ENCODE peak calls at places on chromosomes 1 and 21, in nine cellular contexts. U is omental fat pad, E is fibroblast of pulmonary artery, X is upper lobe of left lung, W is GM20000, L is progenitor cell of endocrine pancreas, F is pancreas, Q is lung, P is uterus. T is an unnamed sample.

GRCh38 chr1:192168964-192169363 is 10.7 kb downstream of the RGS18 start:
- DNase-seq in U (no peak), E (no peak), X (no peak), W (no peak), L (no peak), F (no peak), Q (no peak), P (no peak), T (no peak)

GRCh38 chr1:162530318-162530984 is 31.1 kb upstream of the UAP1 start:
- DNase-seq in U (no peak), E (no peak), X (no peak), W (peak), L (no peak), F (no peak), Q (no peak), P (no peak), T (no peak)

GRCh38 chr1:160777486-160778089 is 18.4 kb upstream of the LY9 start:
- DNase-seq in U (no peak), E (peak), X (no peak), W (peak), L (no peak), F (no peak), Q (peak), P (no peak), T (peak)

GRCh38 chr1:208641881-208642280 is 397.7 kb upstream of the PLXNA2 start:
- DNase-seq in U (no peak), E (no peak), X (no peak), W (no peak), L (no peak), F (no peak), Q (no peak), P (no peak), T (no peak)

GRCh38 chr1:20083178-20083944 is 13.4 kb downstream of the PLA2G5 start:
- DNase-seq in U (no peak), E (no peak), X (no peak), W (no peak), L (no peak), F (no peak), Q (no peak), P (no peak), T (no peak)

GRCh38 chr1:146019225-146020057 is 2.1 kb downstream of the HJV start:
- DNase-seq in U (no peak), E (no peak), X (peak), W (no peak), L (no peak), F (no peak), Q (no peak), P (no peak), T (no peak)

GRCh38 chr1:49686107-49686506 is 337.6 kb downstream of the AGBL4 start:
- DNase-seq in U (no peak), E (no peak), X (no peak), W (no peak), L (no peak), F (no peak), Q (no peak), P (no peak), T (no peak)

GRCh38 chr1:192160186-192160585 is 1.9 kb downstream of the RGS18 start:
- DNase-seq in U (no peak), E (no peak), X (no peak), W (no peak), L (no peak), F (no peak), Q (no peak), P (no peak), T (no peak)

GRCh38 chr1:942411-942821 is 16.6 kb downstream of the NOC2L start:
- DNase-seq in U (no peak), E (no peak), X (peak), W (no peak), L (no peak), F (peak), Q (no peak), P (no peak), T (no peak)

GRCh38 chr1:220189750-220190347 is 82.4 kb downstream of the RAB3GAP2 start:
- DNase-seq in U (no peak), E (peak), X (no peak), W (peak), L (no peak), F (no peak), Q (no peak), P (no peak), T (no peak)

GRCh38 chr21:22189278-22189677 is 1191.1 kb downstream of the NCAM2 start:
- DNase-seq in U (no peak), E (no peak), X (no peak), W (no peak), L (no peak), F (no peak), Q (no peak), P (no peak), T (no peak)

GRCh38 chr1:107935396-107936064 is 29.4 kb downstream of the VAV3 start:
- DNase-seq in U (no peak), E (no peak), X (no peak), W (peak), L (no peak), F (no peak), Q (no peak), P (no peak), T (no peak)

GRCh38 chr1:205351984-205352713 is 4.6 kb downstream of the KLHDC8A start:
- DNase-seq in U (no peak), E (no peak), X (peak), W (no peak), L (no peak), F (no peak), Q (no peak), P (no peak), T (no peak)

GRCh38 chr1:65458730-65459396 is 38.4 kb downstream of the LEPR start:
- DNase-seq in U (no peak), E (peak), X (no peak), W (no peak), L (no peak), F (no peak), Q (no peak), P (no peak), T (no peak)

GRCh38 chr21:31597683-31598082 is 61.8 kb upstream of the SOD1 start:
- DNase-seq in U (no peak), E (no peak), X (peak), W (no peak), L (no peak), F (no peak), Q (no peak), P (no peak), T (no peak)

GRCh38 chr1:79982218-79982617 is 975.7 kb upstream of the ADGRL4 start:
- DNase-seq in U (no peak), E (peak), X (no peak), W (no peak), L (no peak), F (peak), Q (peak), P (peak), T (no peak)

DNA sequence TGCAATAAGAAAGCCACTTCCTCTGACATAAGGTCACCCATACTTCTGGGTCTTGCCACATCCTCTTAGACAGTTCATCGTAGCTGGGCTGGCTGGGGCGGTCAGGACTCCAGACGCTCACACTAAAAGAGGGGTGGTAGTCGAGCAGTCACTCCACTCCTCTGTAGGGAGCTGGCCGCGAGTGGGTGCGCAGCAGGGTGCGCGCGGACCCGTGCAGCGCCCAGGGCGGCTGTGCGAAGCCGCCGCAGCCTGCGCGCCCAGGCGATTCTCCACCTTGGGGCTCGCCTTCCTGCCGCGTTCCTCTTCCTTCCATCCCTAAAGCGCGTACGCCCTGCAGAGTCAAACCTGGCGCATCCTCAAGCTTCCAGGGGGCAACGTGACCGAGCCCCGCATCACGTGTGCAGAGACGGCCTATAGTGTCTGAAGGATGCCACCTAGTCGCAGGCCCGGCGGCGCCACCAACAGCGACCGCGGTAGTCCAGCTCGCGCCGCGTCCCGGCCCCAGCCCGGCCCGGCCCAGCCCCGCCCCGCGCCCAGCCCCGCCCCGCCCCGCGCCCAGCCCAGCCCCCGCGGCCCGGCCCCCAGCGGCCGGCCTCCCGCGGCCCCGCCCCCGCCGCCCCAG is 360 bp upstream of the PRDX6 start:
- DNase-seq in U (no peak), E (peak), X (peak), W (peak), L (peak), F (peak), Q (peak), P (peak), T (peak)
- TF ChIP-seq CTCF in U (no peak), E (no peak), X (no peak), W (no peak), L (no peak), F (no peak), Q (no peak), P (no peak), T (no peak)

GRCh38 chr1:10516925-10517676 is 42.4 kb downstream of the PEX14 start:
- DNase-seq in U (no peak), E (no peak), X (no peak), W (no peak), L (no peak), F (no peak), Q (no peak), P (no peak), T (no peak)

GRCh38 chr1:10520952-10521351 is 46.2 kb downstream of the PEX14 start:
- DNase-seq in U (no peak), E (no peak), X (no peak), W (no peak), L (no peak), F (no peak), Q (no peak), P (no peak), T (no peak)

GRCh38 chr1:10517677-10517982 is 42.9 kb downstream of the PEX14 start:
- DNase-seq in U (no peak), E (no peak), X (no peak), W (no peak), L (no peak), F (no peak), Q (no peak), P (no peak), T (no peak)

GRCh38 chr1:10520497-10520896 is 45.7 kb downstream of the PEX14 start:
- DNase-seq in U (no peak), E (no peak), X (no peak), W (no peak), L (no peak), F (no peak), Q (no peak), P (no peak), T (no peak)

DNA sequence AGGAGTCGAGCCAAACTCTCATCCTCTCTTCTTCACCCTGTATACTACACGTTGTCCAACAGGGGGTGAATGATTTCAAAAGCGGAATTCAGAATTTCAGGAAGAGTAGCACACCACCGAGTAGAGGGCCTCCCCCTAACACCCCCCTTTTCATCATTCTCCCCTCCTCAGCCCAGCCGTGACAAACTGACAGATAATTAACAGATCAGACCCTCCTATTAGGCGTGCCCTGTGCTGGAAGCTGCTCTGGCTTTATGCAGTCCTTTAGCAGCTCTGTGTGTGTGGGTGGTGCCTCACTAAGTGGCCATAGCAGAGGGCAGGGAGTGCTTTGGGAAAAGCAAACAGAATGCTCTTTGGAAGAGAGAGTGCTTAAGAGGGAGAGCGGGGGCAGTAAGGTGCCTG is 44.3 kb downstream of the PEX14 start:
- DNase-seq in U (no peak), E (no peak), X (no peak), W (no peak), L (peak), F (no peak), Q (peak), P (no peak), T (no peak)
- TF ChIP-seq CTCF in U (no peak), E (no peak), X (no peak), W (no peak), L (peak), F (no peak), Q (no peak), P (no peak), T (no peak)

GRCh38 chr21:45768741-45769049 is 125.2 kb downstream of the PCBP3 start:
- DNase-seq in U (no peak), E (no peak), X (no peak), W (no peak), L (no peak), F (no peak), Q (no peak), P (no peak), T (no peak)
- TF ChIP-seq CTCF in U (no peak), E (no peak), X (no peak), W (no peak), L (no peak), F (no peak), Q (no peak), P (no peak), T (no peak)

DNA sequence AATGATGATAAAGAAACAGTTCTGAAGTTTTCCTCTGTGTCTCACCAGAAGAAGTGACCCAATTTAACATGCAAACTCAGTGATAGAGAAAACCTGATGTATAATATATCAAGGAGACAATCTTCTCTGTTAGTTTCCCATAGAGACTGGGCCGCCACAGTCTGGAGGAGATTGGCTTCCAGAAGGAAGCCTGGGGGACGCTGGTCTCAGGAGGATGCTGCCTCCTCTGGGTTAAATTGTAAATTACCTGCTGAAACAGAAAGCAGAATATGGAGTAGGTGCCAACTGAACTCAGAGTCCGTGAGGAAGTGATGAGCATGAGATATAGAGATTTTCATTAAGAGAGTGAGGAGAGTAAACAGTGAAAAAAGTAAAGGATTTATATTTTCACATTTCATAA is 15.8 kb downstream of the OR14I1 start:
- DNase-seq in U (no peak), E (no peak), X (no peak), W (peak), L (no peak), F (no peak), Q (no peak), P (no peak), T (no peak)
- TF ChIP-seq CTCF in U (no peak), E (no peak), X (no peak), W (peak), L (no peak), F (no peak), Q (no peak), P (no peak), T (no peak)

GRCh38 chr1:212433577-212434462 is 1.1 kb downstream of the NENF start:
- DNase-seq in U (no peak), E (no peak), X (no peak), W (no peak), L (no peak), F (no peak), Q (no peak), P (peak), T (no peak)

GRCh38 chr1:212430955-212431394 is 1.7 kb upstream of the NENF start:
- DNase-seq in U (no peak), E (peak), X (no peak), W (no peak), L (no peak), F (no peak), Q (no peak), P (no peak), T (no peak)

GRCh38 chr1:212432163-212432705 is 486 bp upstream of the NENF start:
- DNase-seq in U (no peak), E (no peak), X (no peak), W (no peak), L (no peak), F (no peak), Q (no peak), P (no peak), T (no peak)

GRCh38 chr1:212431656-212432055 is 1.1 kb upstream of the NENF start:
- DNase-seq in U (no peak), E (no peak), X (no peak), W (no peak), L (no peak), F (no peak), Q (no peak), P (no peak), T (no peak)

DNA sequence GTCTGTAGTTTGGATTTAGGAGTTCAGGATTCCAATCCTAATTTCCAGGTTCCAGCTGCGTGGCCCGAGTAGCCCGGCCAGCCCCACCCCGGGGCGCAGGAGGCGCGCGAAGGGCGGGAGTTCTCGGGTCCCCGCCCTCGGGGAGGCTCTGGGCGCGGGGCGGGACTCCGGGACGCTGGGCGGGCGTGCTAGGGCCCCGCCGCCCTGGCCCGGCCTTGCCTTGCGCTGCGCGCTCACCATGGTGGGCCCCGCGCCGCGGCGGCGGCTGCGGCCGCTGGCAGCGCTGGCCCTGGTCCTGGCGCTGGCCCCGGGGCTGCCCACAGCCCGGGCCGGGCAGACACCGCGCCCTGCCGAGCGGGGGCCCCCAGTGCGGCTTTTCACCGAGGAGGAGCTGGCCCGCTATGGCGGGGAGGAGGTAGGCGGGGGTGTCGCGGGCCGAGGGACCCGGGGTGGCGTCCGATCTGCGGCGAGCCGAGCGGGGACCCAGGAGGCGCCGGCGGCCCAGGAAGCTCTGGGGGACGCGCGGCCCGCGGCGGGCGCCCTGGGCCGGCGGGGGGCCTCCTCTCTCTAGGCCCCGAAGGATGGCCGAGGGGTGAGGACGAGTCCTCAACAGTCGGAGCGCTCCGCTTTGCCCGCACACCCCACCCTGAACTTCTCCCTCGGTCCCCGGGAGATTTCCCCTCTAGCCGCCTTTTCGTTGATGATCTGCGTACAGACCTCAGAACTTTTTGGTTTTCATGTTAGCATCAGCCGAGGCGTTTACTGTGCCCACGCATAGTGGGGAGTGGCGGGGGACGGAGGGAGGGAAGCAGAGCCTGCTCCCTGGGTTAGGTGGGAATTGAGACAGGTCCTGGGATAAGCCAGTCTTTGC is at the start of gene NENF:
- DNase-seq in U (no peak), E (peak), X (peak), W (peak), L (peak), F (peak), Q (peak), P (peak), T (peak)
- TF ChIP-seq CTCF in U (no peak), E (no peak), X (no peak), W (no peak), L (no peak), F (no peak), Q (no peak), P (no peak), T (no peak)

GRCh38 chr1:61921435-61921834 is 179.2 kb downstream of the PATJ start:
- DNase-seq in U (no peak), E (no peak), X (no peak), W (no peak), L (no peak), F (no peak), Q (no peak), P (no peak), T (no peak)
- TF ChIP-seq CTCF in U (no peak), E (peak), X (no peak), W (no peak), L (no peak), F (no peak), Q (no peak), P (no peak), T (peak)

GRCh38 chr1:58251415-58252073 is 295.0 kb downstream of the OMA1 start:
- DNase-seq in U (no peak), E (peak), X (no peak), W (peak), L (no peak), F (no peak), Q (no peak), P (no peak), T (no peak)
- TF ChIP-seq CTCF in U (no peak), E (peak), X (no peak), W (no peak), L (peak), F (no peak), Q (no peak), P (no peak), T (no peak)

DNA sequence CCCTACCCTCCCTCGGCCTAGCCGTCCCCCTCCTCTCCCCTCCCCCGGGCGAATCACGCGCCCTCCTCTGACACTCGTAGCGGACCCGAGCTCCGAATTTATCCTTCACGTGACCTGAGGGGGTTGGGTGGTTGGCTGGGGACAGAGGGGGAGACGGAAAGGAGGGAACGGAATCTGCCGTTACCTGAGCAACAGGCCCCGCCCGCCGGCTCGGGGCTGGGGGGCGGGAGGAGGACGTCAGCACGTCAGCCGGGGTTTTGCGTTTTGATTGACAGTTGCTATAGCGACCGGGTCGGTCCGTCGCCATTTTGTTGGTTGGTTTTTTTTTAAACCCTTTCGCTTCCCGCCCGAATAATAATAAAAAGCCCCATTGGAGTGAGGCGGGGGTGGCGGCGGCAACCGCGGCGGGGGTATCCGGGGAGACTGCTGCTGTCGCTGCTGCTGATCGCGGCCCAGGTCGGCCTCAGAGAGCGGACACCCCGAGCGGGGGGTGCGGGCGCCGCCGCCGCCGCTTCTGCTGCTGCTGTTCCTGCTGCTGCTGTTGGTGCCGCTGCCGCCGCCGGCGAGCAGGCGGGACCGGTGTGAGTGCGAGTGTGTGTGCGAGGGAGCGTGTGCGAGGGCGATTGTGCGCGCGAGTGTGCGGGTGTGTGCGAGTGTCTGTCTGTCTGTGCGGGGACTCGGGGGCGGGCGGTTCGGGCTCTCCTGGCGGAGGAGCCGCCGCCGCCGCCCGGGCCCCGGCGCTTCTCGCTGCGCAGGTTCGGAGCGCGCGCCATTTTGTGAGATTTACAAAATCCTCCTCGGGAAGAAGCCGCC is at the start of gene DYRK1A:
- DNase-seq in U (peak), E (peak), X (peak), W (peak), L (peak), F (peak), Q (peak), P (peak), T (peak)
- TF ChIP-seq CTCF in U (no peak), E (no peak), X (no peak), W (no peak), L (peak), F (no peak), Q (no peak), P (peak), T (no peak)

DNA sequence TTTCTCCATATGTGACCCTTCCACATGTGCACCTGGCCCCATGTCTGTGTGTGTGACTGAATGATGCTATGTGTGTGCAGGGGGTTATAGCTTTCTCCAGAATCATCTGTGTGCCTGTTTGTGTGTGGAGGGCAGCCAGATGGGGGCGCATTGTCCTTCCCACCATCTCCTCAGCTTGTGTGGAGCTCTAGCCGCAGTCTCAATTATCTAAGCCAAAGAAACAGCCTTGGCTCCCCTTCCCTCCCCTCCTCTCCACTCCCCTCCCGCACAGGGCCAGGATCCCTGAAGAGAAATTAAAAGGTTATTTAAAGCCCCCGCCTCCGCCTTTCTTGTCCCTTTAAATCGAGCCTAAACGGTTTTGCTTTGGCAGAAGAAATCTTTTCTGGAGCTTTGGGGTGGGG is 1.8 kb upstream of the DMBX1 start:
- DNase-seq in U (no peak), E (peak), X (no peak), W (no peak), L (no peak), F (no peak), Q (no peak), P (no peak), T (no peak)
- TF ChIP-seq CTCF in U (no peak), E (peak), X (no peak), W (peak), L (peak), F (no peak), Q (no peak), P (no peak), T (peak)

T was measured in osteocyte.